ENCODE peak calls at places on chromosomes 13 and 19, in five cellular contexts. K, R, O, Q and T are unnamed samples.

GRCh38 chr19:30228113-30228725 is 144.0 kb upstream of the ZNF536 start:
- DNase-seq in O (no peak), K (no peak), Q (no peak), R (peak; percentile 59), T (no peak)

GRCh38 chr13:63156816-63157215 is 1741.2 kb upstream of the PCDH20 start:
- DNase-seq in O (no peak), K (no peak), R (no peak), Q (no peak), T (no peak)

GRCh38 chr13:74715718-74716117 is 581.5 kb upstream of the KLF12 start:
- DNase-seq in O (no peak), R (no peak), K (no peak), Q (no peak), T (no peak)

GRCh38 chr19:49853852-49854849 is 3.2 kb downstream of the PTOV1 start:
- DNase-seq in O (no peak), K (no peak), Q (no peak), R (no peak), T (no peak)

GRCh38 chr19:51570962-51571575 is at the start of gene ZNF175:
- DNase-seq in O (peak; percentile 78), R (peak; percentile 95), Q (peak; percentile 88), K (peak; percentile 88), T (peak; percentile 97)

GRCh38 chr13:89822467-89822866 is 1525.0 kb upstream of the MIR17HG start:
- DNase-seq in R (no peak), K (no peak), O (no peak), Q (no peak), T (no peak)

GRCh38 chr13:77176350-77176749 is 149.4 kb upstream of the FBXL3 start:
- DNase-seq in K (no peak), Q (no peak), R (no peak), O (no peak), T (no peak)

GRCh38 chr19:41599175-41599966 is 23.4 kb downstream of the CEACAM21 start:
- DNase-seq in R (no peak), K (no peak), Q (no peak), O (no peak), T (no peak)

GRCh38 chr13:37375724-37376123 is 222.8 kb downstream of the POSTN start:
- DNase-seq in Q (no peak), K (no peak), R (no peak), O (no peak), T (no peak)

GRCh38 chr13:52061587-52061986 is 37.1 kb downstream of the UTP14C start:
- DNase-seq in Q (no peak), O (no peak), K (no peak), R (no peak), T (no peak)

GRCh38 chr13:23868521-23868920 is 20.7 kb downstream of the MIPEP start:
- DNase-seq in R (no peak), O (no peak), K (no peak), Q (no peak), T (peak; percentile 18)

GRCh38 chr13:80473695-80474094 is 132.8 kb upstream of the SPRY2 start:
- DNase-seq in O (no peak), R (no peak), K (no peak), Q (no peak), T (no peak)

GRCh38 chr19:16371540-16371986 is 46.9 kb downstream of the KLF2 start:
- DNase-seq in Q (peak; percentile 86), K (peak; percentile 69), R (no peak), O (peak; percentile 83), T (peak; percentile 51)

GRCh38 chr19:1027953-1028902 is 1.8 kb downstream of the CNN2 start:
- DNase-seq in R (no peak), K (peak; percentile 62), Q (peak; percentile 62), O (peak; percentile 58), T (peak; percentile 52)